ENCODE peak calls at places on chromosomes 3 and 15, in six cellular contexts. J, M, Q, O, G and F are unnamed samples.

GRCh38 chr3:88618121-88618645 is 468.4 kb downstream of the C3orf38 start:
- DNase-seq in Q (no peak), G (no peak), J (no peak), O (no peak), M (no peak), F (no peak)

GRCh38 chr3:58646503-58646902 is 20.1 kb downstream of the FAM3D start:
- DNase-seq in Q (no peak), M (no peak), G (no peak), O (no peak), J (no peak), F (no peak)

GRCh38 chr15:92848852-92849598 is 51.1 kb upstream of the CHD2 start:
- DNase-seq in O (no peak), M (no peak), Q (no peak), J (no peak), G (no peak), F (no peak)

GRCh38 chr3:17151598-17152373 is 267.0 kb downstream of the PLCL2 start:
- DNase-seq in M (no peak), O (no peak), Q (peak; percentile 20), J (no peak), G (no peak), F (no peak)

GRCh38 chr15:49904296-49904695 is 214.7 kb downstream of the ATP8B4 start:
- DNase-seq in M (no peak), Q (no peak), J (no peak), G (no peak), O (no peak), F (no peak)

GRCh38 chr15:45704329-45705249 is 69.8 kb downstream of the SQOR start:
- DNase-seq in Q (no peak), O (peak; percentile 90), M (peak; percentile 81), G (no peak), J (peak; percentile 82), F (peak; percentile 71)

GRCh38 chr3:45957606-45958005 is 14.3 kb downstream of the CXCR6 start:
- DNase-seq in J (peak; percentile 44), Q (no peak), O (peak; percentile 13), M (no peak), G (no peak), F (no peak)

GRCh38 chr3:134367869-134368750 is 6.1 kb downstream of the AMOTL2 start:
- DNase-seq in O (peak; percentile 58), J (peak; percentile 41), Q (no peak), G (no peak), M (no peak), F (peak; percentile 35)

GRCh38 chr3:196604548-196604947 is 34.9 kb upstream of the NRROS start:
- DNase-seq in M (no peak), J (no peak), G (no peak), Q (no peak), O (peak; percentile 29), F (no peak)

GRCh38 chr15:96767703-96768434 is 437.4 kb downstream of the NR2F2 start:
- DNase-seq in Q (no peak), G (no peak), O (no peak), M (no peak), J (no peak), F (no peak)

DNA sequence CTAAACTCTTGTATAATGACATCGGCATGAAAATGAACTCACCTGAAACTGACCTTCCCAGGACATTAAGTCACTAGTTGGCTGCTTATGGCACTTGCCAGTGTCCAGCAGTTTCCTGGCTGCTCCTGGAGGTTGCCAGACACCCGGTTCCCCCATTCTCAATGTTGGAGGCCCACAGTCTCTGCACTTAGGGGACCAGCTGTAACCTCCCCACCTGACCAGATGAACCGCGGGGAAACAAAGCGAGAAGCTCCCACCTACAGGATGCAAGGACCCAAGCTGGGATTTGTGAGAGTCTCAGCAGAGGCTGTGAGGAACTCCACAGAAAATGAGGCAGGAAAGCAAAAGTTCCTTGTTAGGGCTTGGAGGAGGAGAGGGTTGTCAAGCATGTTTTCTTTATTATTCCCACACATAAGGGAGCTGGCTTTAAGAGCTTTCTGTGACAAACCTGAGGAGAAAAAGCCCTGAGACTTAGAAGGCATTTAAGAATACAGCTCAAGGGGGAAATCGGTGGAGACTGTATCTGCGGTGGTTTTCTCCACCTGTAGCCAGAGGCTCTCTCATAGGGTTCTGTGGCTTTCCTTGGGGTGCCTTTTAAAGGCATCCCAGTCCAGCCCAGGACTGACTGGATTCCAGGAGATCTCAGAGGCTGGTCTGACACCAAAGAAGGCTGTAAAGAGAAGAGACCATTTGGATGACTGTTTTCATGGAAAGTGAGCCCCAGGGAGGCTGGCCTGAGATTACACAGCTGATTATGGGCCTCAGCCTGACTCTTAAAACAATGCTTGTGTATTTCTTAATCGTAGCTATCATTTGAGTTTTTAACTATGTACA is 4.6 kb downstream of the TPM1 start:
- DNase-seq in M (peak; percentile 69), G (no peak), Q (peak; percentile 57), O (peak; percentile 80), J (no peak), F (no peak)
- H3K4me3 ChIP-seq in M (peak overlapping the region; percentile 85), G (peak overlapping the region; percentile 83), Q (peak overlapping the region; percentile 85), O (peak overlapping the region; percentile 97), J (peak overlapping the region; percentile 95), F (peak overlapping the region; percentile 78)

DNA sequence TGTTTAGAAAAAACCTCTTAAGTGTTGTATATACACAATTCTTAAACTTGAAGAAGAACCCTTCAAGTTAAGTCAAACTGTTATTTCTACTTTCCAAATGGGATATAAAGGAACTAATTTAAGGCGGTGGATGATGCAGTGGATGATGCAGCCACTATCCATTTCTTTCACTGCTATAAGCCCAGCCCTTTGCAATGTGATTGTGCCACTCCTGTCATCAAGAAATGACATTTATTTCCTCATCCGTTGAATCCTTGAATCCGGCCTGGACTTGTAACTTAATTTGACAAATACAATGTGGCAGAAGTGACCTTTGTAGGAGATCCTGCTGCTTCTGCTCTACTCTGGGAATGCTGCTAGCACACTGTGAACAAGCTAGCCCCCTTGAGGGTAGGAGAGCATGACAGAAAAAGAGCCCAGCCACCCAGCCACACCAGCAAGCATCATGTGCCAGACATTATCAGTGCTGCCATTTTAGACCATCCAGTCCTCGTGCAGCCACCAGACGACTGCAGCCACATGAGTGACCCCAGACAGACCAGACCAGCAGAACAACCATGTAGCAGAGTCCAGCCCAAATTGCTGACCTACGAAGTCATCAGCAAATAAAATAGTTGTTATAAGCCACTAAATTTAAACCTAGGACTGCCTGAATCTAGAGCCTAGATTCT is 47.4 kb downstream of the UACA start:
- DNase-seq in G (no peak), Q (no peak), J (no peak), O (no peak), M (no peak), F (no peak)
- H3K27ac ChIP-seq in G (peak overlapping the region; percentile 62), Q (peak overlapping the region; percentile 8), J (peak overlapping the region; percentile 88), O (no peak overlapping the region), M (no peak overlapping the region), F (no peak overlapping the region)

GRCh38 chr3:111965484-111965883 is 13.3 kb upstream of the ABHD10 start:
- DNase-seq in O (no peak), G (no peak), M (no peak), Q (no peak), J (no peak), F (no peak)

GRCh38 chr3:111971533-111971932 is 7.3 kb upstream of the ABHD10 start:
- DNase-seq in O (no peak), Q (no peak), G (peak; percentile 53), M (no peak), J (no peak), F (peak; percentile 71)

GRCh38 chr3:111968319-111969059 is 10.3 kb upstream of the ABHD10 start:
- DNase-seq in M (no peak), J (no peak), Q (no peak), O (no peak), G (no peak), F (no peak)

GRCh38 chr3:111967071-111967470 is 11.8 kb upstream of the ABHD10 start:
- DNase-seq in G (no peak), O (no peak), Q (no peak), J (no peak), M (no peak), F (no peak)

GRCh38 chr3:111967651-111968274 is 11.1 kb upstream of the ABHD10 start:
- DNase-seq in G (peak; percentile 76), Q (peak; percentile 86), J (peak; percentile 90), M (peak; percentile 95), O (peak; percentile 94), F (peak; percentile 82)
- H3K36me3 ChIP-seq in G (peaks cover 39% of the 10 kb centered on the region), Q (no peaks in the 10 kb centered on the region), J (peaks cover 2% of the 10 kb centered on the region), M (no peaks in the 10 kb centered on the region), O (peaks cover 64% of the 10 kb centered on the region), F (peaks cover 20% of the 10 kb centered on the region)

GRCh38 chr3:3799173-3800075 is at the start of gene LRRN1:
- DNase-seq in J (peak; percentile 86), O (peak; percentile 96), Q (peak; percentile 61), M (peak; percentile 96), G (peak; percentile 45), F (peak; percentile 86)
- H3K4me3 ChIP-seq in J (peak within 1 kb of the TSS; percentile 42), O (peak within 1 kb of the TSS; percentile 98), Q (peak within 1 kb of the TSS; percentile 75), M (peak within 1 kb of the TSS; percentile 53), G (peak within 1 kb of the TSS; percentile 69), F (peak within 1 kb of the TSS; percentile 67)

DNA sequence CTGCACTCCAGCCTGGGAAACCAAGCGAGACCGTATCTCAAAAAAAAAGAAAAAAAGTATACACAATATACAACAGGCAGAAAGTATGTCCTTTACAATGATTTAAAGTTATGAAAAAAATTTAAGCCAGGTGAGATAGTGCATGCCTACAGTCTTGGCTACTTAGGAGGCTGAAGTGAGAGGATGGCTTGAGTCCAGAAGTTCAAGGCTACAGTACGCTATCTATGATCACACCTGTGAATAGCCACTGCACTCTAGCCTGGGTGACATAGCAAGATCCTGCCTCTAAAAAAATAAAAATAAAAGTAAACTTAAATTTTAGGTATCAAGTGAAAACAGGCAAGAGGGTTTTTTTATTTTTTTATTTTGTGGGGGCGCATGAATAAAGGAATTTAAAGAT is 3.1 kb upstream of the KNSTRN start:
- DNase-seq in J (no peak), M (no peak), O (no peak), Q (no peak), G (no peak), F (no peak)
- H3K27ac ChIP-seq in J (no peak overlapping the region), M (no peak overlapping the region), O (no peak overlapping the region), Q (peak overlapping the region; percentile 40), G (peak overlapping the region; percentile 69), F (no peak overlapping the region)

GRCh38 chr3:64019271-64019670 is 4.0 kb downstream of the PSMD6 start:
- DNase-seq in Q (no peak), O (no peak), M (no peak), J (no peak), G (no peak), F (no peak)
- H3K36me3 ChIP-seq in Q (peaks cover 9% of the 10 kb centered on the region), O (peaks cover 76% of the 10 kb centered on the region), M (peaks cover 39% of the 10 kb centered on the region), J (peaks cover 10% of the 10 kb centered on the region), G (peaks cover 74% of the 10 kb centered on the region), F (peaks cover 53% of the 10 kb centered on the region)